ENCODE peak calls at places on chromosomes 13 and 19, in ten cellular contexts. T, L, Z, S, M, N, P, Q, D and Y are unnamed samples. For H3K36me3, the result is how much of the 10 kb centered on the place peaks cover.

GRCh38 chr13:42137856-42138537 is 89.5 kb downstream of the DGKH start:
- DNase-seq in T (no peak), L (no peak), Z (no peak), S (peak), M (no peak), N (peak), P (no peak), Q (no peak), D (no peak), Y (no peak)

GRCh38 chr19:13002389-13002898 is 7.2 kb downstream of the NFIX start:
- DNase-seq in T (no peak), L (peak), Z (peak), S (no peak), M (no peak), N (no peak), P (no peak), Q (no peak), D (no peak), Y (no peak)

GRCh38 chr13:40069173-40070044 is 413.9 kb downstream of the COG6 start:
- DNase-seq in T (peak), L (peak), Z (peak), S (no peak), M (peak), N (peak), P (peak), Q (peak), D (no peak), Y (peak)

GRCh38 chr13:100512422-100512821 is 76.2 kb downstream of the GGACT start:
- DNase-seq in T (no peak), L (no peak), Z (no peak), S (no peak), M (no peak), N (peak), P (no peak), Q (no peak), D (peak), Y (no peak)

GRCh38 chr19:2727640-2727944 is 6.4 kb upstream of the DIRAS1 start:
- DNase-seq in T (no peak), L (no peak), Z (no peak), S (no peak), M (no peak), N (no peak), P (no peak), Q (no peak), D (no peak), Y (peak)

GRCh38 chr13:68523838-68524424 is 1293.8 kb upstream of the PCDH9 start:
- DNase-seq in T (no peak), L (no peak), Z (no peak), S (no peak), M (no peak), N (no peak), P (no peak), Q (no peak), D (no peak), Y (no peak)

GRCh38 chr13:89227356-89227755 is 1556.2 kb downstream of the SLITRK5 start:
- DNase-seq in T (no peak), L (no peak), Z (no peak), S (no peak), M (no peak), N (peak), P (no peak), Q (no peak), D (no peak), Y (no peak)

GRCh38 chr13:72284791-72285190 is 417.8 kb upstream of the DACH1 start:
- DNase-seq in T (no peak), L (no peak), Z (no peak), S (no peak), M (no peak), N (peak), P (no peak), Q (no peak), D (no peak), Y (no peak)

GRCh38 chr13:114076329-114076761 is 56.1 kb downstream of the RASA3 start:
- DNase-seq in T (no peak), L (no peak), Z (peak), S (no peak), M (no peak), N (no peak), P (no peak), Q (peak), D (no peak), Y (no peak)

GRCh38 chr13:78680064-78680463 is 21.1 kb upstream of the OBI1 start:
- DNase-seq in T (no peak), L (no peak), Z (no peak), S (no peak), M (no peak), N (no peak), P (no peak), Q (no peak), D (no peak), Y (no peak)

GRCh38 chr13:21528616-21529015 is 69.5 kb upstream of the ZDHHC20 start:
- DNase-seq in T (no peak), L (no peak), Z (no peak), S (no peak), M (no peak), N (peak), P (no peak), Q (no peak), D (peak), Y (no peak)

GRCh38 chr19:1665565-1666047 is 13.2 kb upstream of the TCF3 start:
- DNase-seq in T (no peak), L (no peak), Z (no peak), S (peak), M (no peak), N (no peak), P (peak), Q (no peak), D (no peak), Y (peak)

GRCh38 chr19:31149306-31149975 is 199.8 kb downstream of the TSHZ3 start:
- DNase-seq in T (no peak), L (no peak), Z (no peak), S (no peak), M (peak), N (no peak), P (no peak), Q (no peak), D (no peak), Y (no peak)

GRCh38 chr13:113990321-113990837 is 16.5 kb upstream of the C13orf46 start:
- DNase-seq in T (no peak), L (no peak), Z (peak), S (no peak), M (no peak), N (no peak), P (no peak), Q (no peak), D (no peak), Y (peak)

GRCh38 chr13:33072282-33072681 is 56.1 kb downstream of the KL start:
- DNase-seq in T (no peak), L (no peak), Z (no peak), S (no peak), M (no peak), N (no peak), P (no peak), Q (no peak), D (no peak), Y (no peak)

GRCh38 chr13:52096062-52096461 is 32.8 kb downstream of the NEK5 start:
- DNase-seq in T (no peak), L (no peak), Z (no peak), S (no peak), M (no peak), N (no peak), P (no peak), Q (no peak), D (no peak), Y (no peak)

GRCh38 chr13:75704194-75704941 is 68.2 kb downstream of the LMO7 start:
- DNase-seq in T (no peak), L (no peak), Z (no peak), S (no peak), M (no peak), N (peak), P (peak), Q (no peak), D (no peak), Y (no peak)

GRCh38 chr13:36848228-36848982 is 29.4 kb downstream of the RFXAP start:
- DNase-seq in T (no peak), L (no peak), Z (no peak), S (no peak), M (peak), N (no peak), P (no peak), Q (no peak), D (no peak), Y (peak)
- TF ChIP-seq CTCF in T (no peak), L (no peak), Z (no peak), S (peak), M (peak), N (no peak), P (no peak), Q (peak), D (no peak), Y (peak)

DNA sequence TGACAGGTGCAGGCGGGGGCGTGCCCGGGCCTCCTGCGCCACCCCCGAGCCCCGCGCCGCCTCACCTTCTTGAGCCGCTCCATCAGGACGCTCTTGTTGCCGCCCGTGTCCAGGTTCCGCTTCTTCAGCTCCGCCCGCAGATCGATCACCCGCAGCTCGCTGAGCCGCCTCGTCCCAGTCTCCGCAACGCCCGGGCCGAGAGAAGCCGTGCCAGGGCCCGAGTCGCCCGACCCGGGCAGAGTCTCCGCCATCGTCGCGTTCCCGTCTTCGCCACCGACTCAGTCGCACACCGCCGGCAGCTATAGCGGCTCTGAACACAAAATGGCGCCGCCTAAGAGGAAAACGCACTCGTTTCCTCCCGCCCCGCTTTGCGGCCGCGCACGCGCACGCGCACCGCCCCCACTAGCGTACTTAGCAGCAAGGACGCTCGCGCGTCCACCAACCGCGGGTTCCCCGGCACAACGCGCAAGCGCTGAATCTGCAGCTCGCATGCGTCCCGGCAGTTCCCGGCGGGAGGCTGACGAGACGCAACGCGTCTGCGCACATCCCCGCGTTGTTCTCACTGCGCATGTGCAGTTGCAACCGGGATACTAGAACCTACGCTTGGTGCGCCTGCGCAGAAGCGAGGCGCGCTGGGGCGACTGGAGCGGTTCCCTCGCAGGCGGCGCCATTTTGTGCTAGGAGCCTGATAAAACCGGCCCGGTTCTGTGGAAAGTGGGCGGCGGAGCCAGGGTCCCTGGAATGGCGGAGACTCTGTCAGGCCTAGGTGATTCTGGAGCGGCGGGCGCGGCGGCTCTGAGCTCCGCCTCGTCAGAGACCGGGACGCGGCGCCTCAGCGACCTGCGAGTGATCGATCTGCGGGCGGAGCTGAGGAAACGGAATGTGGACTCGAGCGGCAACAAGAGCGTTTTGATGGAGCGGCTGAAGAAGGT is at the start of the genes SAFB and SAFB2:
- DNase-seq in T (peak), L (peak), Z (peak), S (peak), M (peak), N (peak), P (peak), Q (peak), D (peak), Y (peak)
- H3K36me3 ChIP-seq in T (under half), L (under half), Z (under half), S (under half), M (under half), N (under half), P (under half), Q (under half), D (under half), Y (half or more)

GRCh38 chr19:51394045-51394836 is 3.9 kb upstream of the C19orf84 start:
- DNase-seq in T (peak), L (peak), Z (peak), S (peak), M (peak), N (peak), P (peak), Q (peak), D (peak), Y (peak)
- TF ChIP-seq CTCF in T (no peak), L (peak), Z (no peak), S (no peak), M (no peak), N (peak), P (peak), Q (no peak), D (no peak), Y (no peak)

DNA sequence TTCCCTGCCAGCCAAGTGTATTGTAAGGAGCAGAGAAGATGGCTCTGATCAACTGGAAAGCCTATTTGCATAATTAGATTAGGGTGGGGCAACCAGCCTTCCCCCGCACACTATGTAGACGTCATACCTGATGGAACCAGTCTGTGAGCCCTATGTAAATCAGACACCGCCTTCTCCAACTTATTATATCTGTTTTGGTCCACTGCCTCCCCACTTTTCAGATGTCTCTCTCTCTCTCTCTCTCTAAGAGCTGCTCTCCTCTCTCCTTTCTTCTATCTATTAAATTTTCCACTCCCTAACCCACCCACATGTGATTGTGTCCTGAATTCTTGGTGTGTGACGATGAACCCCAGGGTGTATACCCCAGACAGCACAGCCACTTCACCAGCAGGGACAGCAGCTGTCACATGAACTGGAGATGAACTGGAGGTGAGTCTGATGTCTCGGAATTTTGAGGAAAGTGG is 514.4 kb downstream of the IRS2 start:
- DNase-seq in T (no peak), L (no peak), Z (no peak), S (no peak), M (peak), N (peak), P (no peak), Q (no peak), D (no peak), Y (peak)
- H3K36me3 ChIP-seq in T (under half), L (under half), Z (under half), S (under half), M (under half), N (under half), P (under half), Q (under half), D (under half), Y (under half)